ENCODE peak calls at places on chromosomes 1 and 21, in six cellular contexts. S is lung, V is GDM1, M is OCI-LY7, C is ureter, D is fibroblast of lung. P is an unnamed sample.

GRCh38 chr1:66438062-66438970 is 95.6 kb upstream of the SGIP1 start:
- DNase-seq in C (no peak), M (no peak), S (no peak), V (no peak), D (no peak), P (no peak)

GRCh38 chr1:157098519-157098918 is 1.1 kb downstream of the ETV3L start:
- DNase-seq in D (no peak), S (no peak), C (no peak), M (no peak), V (no peak), P (no peak)

GRCh38 chr1:6124746-6125365 is 55.3 kb downstream of the CHD5 start:
- DNase-seq in C (no peak), M (no peak), D (no peak), V (no peak), S (no peak), P (no peak)

GRCh38 chr1:109659997-109660755 is 4.3 kb downstream of the GSTM4 start:
- DNase-seq in D (peak), V (no peak), C (no peak), S (peak), M (no peak), P (no peak)

GRCh38 chr1:243991650-243992049 is 59.4 kb upstream of the ZBTB18 start:
- DNase-seq in V (no peak), M (no peak), C (no peak), D (no peak), S (no peak), P (no peak)

GRCh38 chr21:45289655-45290515 is 2.2 kb upstream of the POFUT2 start:
- DNase-seq in V (no peak), S (no peak), M (no peak), C (peak), D (peak), P (no peak)

GRCh38 chr1:105005594-105006195 is 1256.0 kb downstream of the AMY1C start:
- DNase-seq in V (no peak), S (no peak), M (no peak), C (no peak), D (no peak), P (no peak)

GRCh38 chr1:169484683-169485426 is 889 bp downstream of the SLC19A2 start:
- DNase-seq in D (peak), V (no peak), S (no peak), C (peak), M (peak), P (peak)

P was measured in myocyte.